ENCODE peak calls at places on chromosomes 7 and 10, in six cellular contexts. L is ELR; V is RWPE1; O is stimulated activated CD4-positive, alpha-beta T cell treated with anti-CD3 and anti-CD28 coated beads, TNF-alpha, amount 100 ng/mL, for 48 hours; Z is activated effector memory CD4-positive, alpha-beta T cell treated with anti-CD3 and anti-CD28 coated beads, Interleukin-2, amount 50 U/mL, for 16 hours; T is tibial nerve. N is an unnamed sample.

GRCh38 chr7:915291-916218 is 38.9 kb downstream of the ADAP1 start:
- DNase-seq in L (no peak), V (no peak), O (no peak), Z (no peak), T (no peak), N (no peak)

GRCh38 chr7:86747698-86748097 is 104.0 kb downstream of the GRM3 start:
- DNase-seq in L (no peak), V (no peak), O (no peak), Z (no peak), T (no peak), N (no peak)

GRCh38 chr10:114638874-114639625 is 19.0 kb downstream of the ABLIM1 start:
- DNase-seq in L (peak), V (no peak), O (no peak), Z (no peak), T (no peak), N (no peak)

GRCh38 chr10:64416011-64416410 is 894.8 kb downstream of the REEP3 start:
- DNase-seq in L (no peak), V (no peak), O (no peak), Z (no peak), T (no peak), N (no peak)

GRCh38 chr7:151491859-151492258 is 27.8 kb downstream of the RHEB start:
- DNase-seq in L (peak), V (peak), O (no peak), Z (no peak), T (no peak), N (peak)

GRCh38 chr10:80414126-80414898 is 6.0 kb downstream of the PRXL2A start:
- DNase-seq in L (no peak), V (no peak), O (no peak), Z (no peak), T (no peak), N (no peak)

GRCh38 chr7:76048668-76048988 is 722 bp downstream of the MDH2 start:
- DNase-seq in L (no peak), V (peak), O (peak), Z (peak), T (no peak), N (no peak)

GRCh38 chr7:87797798-87798403 is 78.3 kb downstream of the SLC25A40 start:
- DNase-seq in L (peak), V (peak), O (peak), Z (no peak), T (peak), N (peak)

GRCh38 chr10:100826983-100827818 is 81.8 kb downstream of the PAX2 start:
- DNase-seq in L (no peak), V (peak), O (no peak), Z (peak), T (no peak), N (peak)

GRCh38 chr7:36583318-36583717 is 141.0 kb downstream of the AOAH start:
- DNase-seq in L (peak), V (no peak), O (no peak), Z (no peak), T (no peak), N (no peak)

GRCh38 chr7:2926898-2927405 is 82.8 kb upstream of the GNA12 start:
- DNase-seq in L (no peak), V (no peak), O (no peak), Z (peak), T (no peak), N (peak)

GRCh38 chr10:75441196-75441595 is 9.8 kb downstream of the LRMDA start:
- DNase-seq in L (no peak), V (no peak), O (no peak), Z (no peak), T (no peak), N (no peak)

GRCh38 chr10:113041324-113041723 is 91.3 kb downstream of the TCF7L2 start:
- DNase-seq in L (no peak), V (no peak), O (no peak), Z (no peak), T (no peak), N (no peak)

GRCh38 chr7:3461923-3462322 is 160.9 kb downstream of the SDK1 start:
- DNase-seq in L (no peak), V (no peak), O (peak), Z (peak), T (no peak), N (no peak)

GRCh38 chr10:27454837-27455236 is 49.3 kb upstream of the RAB18 start:
- DNase-seq in L (no peak), V (no peak), O (no peak), Z (no peak), T (no peak), N (no peak)

GRCh38 chr10:17257466-17258321 is 29.7 kb downstream of the VIM start:
- DNase-seq in L (peak), V (peak), O (peak), Z (peak), T (peak), N (no peak)

GRCh38 chr10:124318076-124318475 is 100.6 kb downstream of the OAT start:
- DNase-seq in L (no peak), V (no peak), O (no peak), Z (no peak), T (no peak), N (no peak)